ENCODE peak calls at places on chromosomes 1 and 21, in seven cellular contexts. F is tibial nerve; J is ACHN; H is HEK293T; Z is stimulated activated CD4-positive, alpha-beta T cell treated with anti-CD3 and anti-CD28 coated beads, TNF-alpha, amount 100 ng/mL, for 4 hours; Y is ELR; M is NAMALWA. B is an unnamed sample.

GRCh38 chr1:177802304-177802703 is 167.6 kb downstream of the SEC16B start:
- DNase-seq in M (no peak), Z (no peak), F (no peak), J (no peak), H (no peak), Y (no peak), B (no peak)

GRCh38 chr21:33611006-33611744 is 22.7 kb upstream of the DONSON start:
- DNase-seq in J (no peak), H (no peak), F (no peak), M (no peak), Y (no peak), Z (no peak), B (no peak)

GRCh38 chr1:93615201-93616150 is 66.2 kb downstream of the BCAR3 start:
- DNase-seq in Y (peak; percentile 80), Z (no peak), M (no peak), J (peak; percentile 54), F (no peak), H (no peak), B (no peak)

GRCh38 chr1:52842643-52843310 is at the start of gene ZYG11A:
- DNase-seq in J (peak; percentile 63), H (peak; percentile 90), Y (peak; percentile 95), F (no peak), Z (peak; percentile 29), M (no peak), B (no peak)

GRCh38 chr1:207823880-207824566 is 72.2 kb downstream of the CD46 start:
- DNase-seq in Y (peak; percentile 94), M (peak; percentile 92), H (peak; percentile 41), F (peak; percentile 73), J (peak; percentile 96), Z (peak; percentile 55), B (peak; percentile 53)

GRCh38 chr1:24704411-24705259 is 40.6 kb upstream of the CLIC4 start:
- DNase-seq in F (no peak), H (no peak), Y (peak; percentile 83), Z (no peak), J (no peak), M (no peak), B (peak; percentile 50)

GRCh38 chr1:59504281-59504680 is 207.4 kb downstream of the FGGY start:
- DNase-seq in Z (no peak), F (no peak), Y (no peak), M (no peak), H (no peak), J (no peak), B (no peak)

GRCh38 chr1:158649052-158649451 is 37.5 kb downstream of the SPTA1 start:
- DNase-seq in J (no peak), M (peak; percentile 42), H (no peak), Z (no peak), Y (no peak), F (no peak), B (no peak)

GRCh38 chr1:94772840-94773239 is 47.3 kb upstream of the SLC44A3 start:
- DNase-seq in J (no peak), Z (no peak), M (no peak), H (no peak), F (no peak), Y (no peak), B (no peak)

GRCh38 chr1:93908394-93909145 is 660 bp downstream of the GCLM start:
- DNase-seq in Z (peak; percentile 10), H (peak; percentile 39), J (peak; percentile 35), Y (peak; percentile 58), F (no peak), M (peak; percentile 83), B (peak; percentile 15)

GRCh38 chr1:15525043-15525958 is 1.3 kb upstream of the CASP9 start:
- DNase-seq in M (peak; percentile 69), Y (peak; percentile 6), J (no peak), Z (no peak), H (no peak), F (peak; percentile 100), B (no peak)

GRCh38 chr1:38029081-38029681 is 16.6 kb downstream of the UTP11 start:
- DNase-seq in Z (no peak), J (no peak), M (no peak), H (peak; percentile 58), Y (no peak), F (no peak), B (peak; percentile 46)

GRCh38 chr1:110494522-110495406 is 24.2 kb downstream of the KCNA10 start:
- DNase-seq in J (no peak), Y (no peak), H (no peak), F (no peak), Z (no peak), M (no peak), B (no peak)

GRCh38 chr1:155181371-155182051 is 7.9 kb downstream of the TRIM46 start:
- DNase-seq in H (no peak), M (no peak), J (no peak), Y (no peak), F (peak; percentile 10), Z (no peak), B (no peak)

GRCh38 chr1:113949007-113949406 is 19.9 kb downstream of the HIPK1 start:
- DNase-seq in M (peak; percentile 13), J (peak; percentile 7), Y (peak; percentile 49), Z (no peak), F (no peak), H (peak; percentile 38), B (no peak)

GRCh38 chr1:114756949-114757454 is 782 bp downstream of the CSDE1 start:
- DNase-seq in F (peak; percentile 21), Z (no peak), Y (peak; percentile 74), M (peak; percentile 70), J (peak; percentile 27), H (peak; percentile 20), B (no peak)

GRCh38 chr21:45634511-45635183 is 8.9 kb upstream of the PCBP3 start:
- DNase-seq in Y (no peak), M (no peak), J (no peak), F (no peak), Z (no peak), H (no peak), B (no peak)

GRCh38 chr1:170273556-170274501 is 128.1 kb downstream of the NTMT2 start:
- DNase-seq in Z (no peak), Y (no peak), F (peak; percentile 32), J (no peak), H (no peak), M (no peak), B (no peak)

GRCh38 chr1:9439074-9439761 is 100.0 kb upstream of the SLC25A33 start:
- DNase-seq in M (no peak), F (peak; percentile 36), Z (no peak), J (no peak), H (no peak), Y (no peak), B (no peak)

GRCh38 chr1:26278835-26279597 is 870 bp upstream of the SH3BGRL3 start:
- DNase-seq in Z (no peak), F (no peak), Y (peak; percentile 82), H (no peak), M (peak; percentile 27), J (peak; percentile 16), B (no peak)

GRCh38 chr1:2199042-2199810 is 4.7 kb upstream of the FAAP20 start:
- DNase-seq in J (peak; percentile 88), Y (peak; percentile 89), F (peak; percentile 84), M (no peak), Z (peak; percentile 71), H (peak; percentile 76), B (peak; percentile 69)

GRCh38 chr1:207058878-207059867 is 6.1 kb downstream of the PFKFB2 start:
- DNase-seq in F (no peak), Z (no peak), Y (no peak), J (no peak), H (no peak), M (no peak), B (no peak)

GRCh38 chr1:10724052-10724494 is 72.4 kb downstream of the CASZ1 start:
- DNase-seq in H (no peak), J (peak; percentile 9), M (no peak), Z (no peak), F (no peak), Y (peak; percentile 23), B (no peak)

GRCh38 chr1:240122639-240123604 is 31.2 kb downstream of the FMN2 start:
- DNase-seq in J (no peak), H (peak; percentile 25), Y (no peak), Z (no peak), M (no peak), F (no peak), B (no peak)

GRCh38 chr21:36310016-36310415 is 10.0 kb upstream of the MORC3 start:
- DNase-seq in M (peak; percentile 61), F (no peak), Y (no peak), H (no peak), J (no peak), Z (no peak), B (no peak)